ENCODE peak calls at places on chromosomes 5 and 9, in eight cellular contexts. One of them, this sample, is unnamed.

GRCh38 chr9:117135481-117135880 is 279.4 kb downstream of the ASTN2 start:
- DNase-seq in HCT116: no peak
- DNase-seq in H9: no peak
- DNase-seq in dorsolateral prefrontal cortex: no peak
- DNase-seq in psoas muscle: no peak
- DNase-seq in cardiac muscle cell: no peak
- DNase-seq in neural progenitor cell: no peak
- DNase-seq in ovary: no peak
- DNase-seq in this sample: no peak

GRCh38 chr5:36897616-36898015 is 21.0 kb downstream of the NIPBL start:
- DNase-seq in dorsolateral prefrontal cortex: no peak
- DNase-seq in HCT116: no peak
- DNase-seq in neural progenitor cell: no peak
- DNase-seq in cardiac muscle cell: peak
- DNase-seq in psoas muscle: no peak
- DNase-seq in H9: no peak
- DNase-seq in ovary: no peak
- DNase-seq in this sample: no peak

GRCh38 chr5:81242906-81243436 is 9.8 kb downstream of the CKMT2 start:
- DNase-seq in HCT116: no peak
- DNase-seq in neural progenitor cell: no peak
- DNase-seq in H9: no peak
- DNase-seq in psoas muscle: no peak
- DNase-seq in ovary: no peak
- DNase-seq in cardiac muscle cell: peak
- DNase-seq in dorsolateral prefrontal cortex: no peak
- DNase-seq in this sample: no peak

GRCh38 chr5:174410716-174411512 is 313.5 kb upstream of the MSX2 start:
- DNase-seq in cardiac muscle cell: no peak
- DNase-seq in dorsolateral prefrontal cortex: no peak
- DNase-seq in neural progenitor cell: no peak
- DNase-seq in ovary: no peak
- DNase-seq in HCT116: no peak
- DNase-seq in psoas muscle: no peak
- DNase-seq in H9: no peak
- DNase-seq in this sample: no peak

GRCh38 chr5:113273949-113274348 is 160.8 kb downstream of the TSSK1B start:
- DNase-seq in psoas muscle: no peak
- DNase-seq in cardiac muscle cell: no peak
- DNase-seq in H9: no peak
- DNase-seq in HCT116: no peak
- DNase-seq in dorsolateral prefrontal cortex: no peak
- DNase-seq in ovary: no peak
- DNase-seq in neural progenitor cell: no peak
- DNase-seq in this sample: no peak

GRCh38 chr9:113011911-113012381 is at the start of gene ZNF883:
- DNase-seq in neural progenitor cell: peak
- DNase-seq in H9: peak
- DNase-seq in dorsolateral prefrontal cortex: peak
- DNase-seq in psoas muscle: peak
- DNase-seq in HCT116: no peak
- DNase-seq in cardiac muscle cell: peak
- DNase-seq in ovary: peak
- DNase-seq in this sample: peak

GRCh38 chr5:8500426-8500825 is 631.5 kb downstream of the MTRR start:
- DNase-seq in cardiac muscle cell: no peak
- DNase-seq in psoas muscle: no peak
- DNase-seq in HCT116: no peak
- DNase-seq in ovary: no peak
- DNase-seq in dorsolateral prefrontal cortex: no peak
- DNase-seq in neural progenitor cell: no peak
- DNase-seq in H9: no peak
- DNase-seq in this sample: no peak

GRCh38 chr5:93658044-93658443 is 75.0 kb downstream of the NR2F1 start:
- DNase-seq in psoas muscle: no peak
- DNase-seq in HCT116: no peak
- DNase-seq in dorsolateral prefrontal cortex: no peak
- DNase-seq in neural progenitor cell: no peak
- DNase-seq in cardiac muscle cell: peak
- DNase-seq in ovary: no peak
- DNase-seq in H9: no peak
- DNase-seq in this sample: no peak

GRCh38 chr9:8553444-8553843 is 753.9 kb upstream of the DMAC1 start:
- DNase-seq in ovary: no peak
- DNase-seq in HCT116: no peak
- DNase-seq in psoas muscle: no peak
- DNase-seq in dorsolateral prefrontal cortex: no peak
- DNase-seq in cardiac muscle cell: no peak
- DNase-seq in neural progenitor cell: no peak
- DNase-seq in H9: no peak
- DNase-seq in this sample: no peak

GRCh38 chr9:4887556-4887955 is 94.8 kb downstream of the RCL1 start:
- DNase-seq in H9: no peak
- DNase-seq in cardiac muscle cell: peak
- DNase-seq in neural progenitor cell: no peak
- DNase-seq in ovary: no peak
- DNase-seq in psoas muscle: no peak
- DNase-seq in HCT116: no peak
- DNase-seq in dorsolateral prefrontal cortex: no peak
- DNase-seq in this sample: no peak

GRCh38 chr9:115694014-115694413 is 459.6 kb upstream of the PAPPA start:
- DNase-seq in ovary: no peak
- DNase-seq in cardiac muscle cell: peak
- DNase-seq in dorsolateral prefrontal cortex: no peak
- DNase-seq in psoas muscle: no peak
- DNase-seq in neural progenitor cell: peak
- DNase-seq in HCT116: no peak
- DNase-seq in H9: peak
- DNase-seq in this sample: peak

GRCh38 chr5:128842241-128842640 is 123.0 kb upstream of the SLC27A6 start:
- DNase-seq in neural progenitor cell: no peak
- DNase-seq in ovary: no peak
- DNase-seq in dorsolateral prefrontal cortex: no peak
- DNase-seq in HCT116: no peak
- DNase-seq in psoas muscle: no peak
- DNase-seq in H9: no peak
- DNase-seq in cardiac muscle cell: peak
- DNase-seq in this sample: no peak

GRCh38 chr5:117454716-117455212 is 880.1 kb upstream of the SEMA6A start:
- DNase-seq in HCT116: peak
- DNase-seq in H9: peak
- DNase-seq in ovary: peak
- DNase-seq in psoas muscle: peak
- DNase-seq in neural progenitor cell: peak
- DNase-seq in cardiac muscle cell: peak
- DNase-seq in dorsolateral prefrontal cortex: no peak
- DNase-seq in this sample: peak

GRCh38 chr5:112024769-112025168 is 267.8 kb upstream of the NREP start:
- DNase-seq in dorsolateral prefrontal cortex: no peak
- DNase-seq in HCT116: no peak
- DNase-seq in H9: no peak
- DNase-seq in neural progenitor cell: no peak
- DNase-seq in cardiac muscle cell: no peak
- DNase-seq in psoas muscle: no peak
- DNase-seq in ovary: no peak
- DNase-seq in this sample: no peak

GRCh38 chr5:16679198-16679597 is 62.4 kb upstream of the RETREG1 start:
- DNase-seq in H9: no peak
- DNase-seq in HCT116: no peak
- DNase-seq in cardiac muscle cell: no peak
- DNase-seq in neural progenitor cell: no peak
- DNase-seq in dorsolateral prefrontal cortex: no peak
- DNase-seq in psoas muscle: no peak
- DNase-seq in ovary: no peak
- DNase-seq in this sample: no peak

GRCh38 chr9:110255064-110255416 is 1.3 kb downstream of the TXN start:
- DNase-seq in cardiac muscle cell: no peak
- DNase-seq in H9: peak
- DNase-seq in dorsolateral prefrontal cortex: no peak
- DNase-seq in ovary: no peak
- DNase-seq in neural progenitor cell: peak
- DNase-seq in HCT116: no peak
- DNase-seq in psoas muscle: no peak
- DNase-seq in this sample: peak

GRCh38 chr9:16039988-16040761 is 487.3 kb downstream of the CCDC171 start:
- DNase-seq in dorsolateral prefrontal cortex: no peak
- DNase-seq in HCT116: no peak
- DNase-seq in psoas muscle: no peak
- DNase-seq in ovary: peak
- DNase-seq in neural progenitor cell: peak
- DNase-seq in H9: peak
- DNase-seq in cardiac muscle cell: peak
- DNase-seq in this sample: peak

GRCh38 chr9:94824401-94824800 is 97.9 kb downstream of the AOPEP start:
- DNase-seq in HCT116: no peak
- DNase-seq in cardiac muscle cell: no peak
- DNase-seq in neural progenitor cell: no peak
- DNase-seq in dorsolateral prefrontal cortex: no peak
- DNase-seq in ovary: no peak
- DNase-seq in psoas muscle: no peak
- DNase-seq in H9: no peak
- DNase-seq in this sample: no peak

GRCh38 chr9:35618325-35618727 is at the start of gene CD72:
- DNase-seq in ovary: no peak
- DNase-seq in psoas muscle: no peak
- DNase-seq in dorsolateral prefrontal cortex: no peak
- DNase-seq in HCT116: no peak
- DNase-seq in cardiac muscle cell: no peak
- DNase-seq in neural progenitor cell: peak
- DNase-seq in H9: no peak
- DNase-seq in this sample: no peak

GRCh38 chr5:142827934-142828576 is 57.9 kb downstream of the ARHGAP26 start:
- DNase-seq in cardiac muscle cell: no peak
- DNase-seq in ovary: no peak
- DNase-seq in H9: no peak
- DNase-seq in psoas muscle: no peak
- DNase-seq in neural progenitor cell: no peak
- DNase-seq in dorsolateral prefrontal cortex: no peak
- DNase-seq in HCT116: no peak
- DNase-seq in this sample: no peak

GRCh38 chr5:37831821-37832524 is 7.9 kb downstream of the GDNF start:
- DNase-seq in HCT116: no peak
- DNase-seq in ovary: no peak
- DNase-seq in neural progenitor cell: no peak
- DNase-seq in dorsolateral prefrontal cortex: no peak
- DNase-seq in psoas muscle: no peak
- DNase-seq in cardiac muscle cell: no peak
- DNase-seq in H9: no peak
- DNase-seq in this sample: no peak

GRCh38 chr5:172110921-172111873 is 76.8 kb downstream of the STK10 start:
- DNase-seq in HCT116: no peak
- DNase-seq in neural progenitor cell: peak
- DNase-seq in psoas muscle: peak
- DNase-seq in ovary: no peak
- DNase-seq in cardiac muscle cell: peak
- DNase-seq in dorsolateral prefrontal cortex: no peak
- DNase-seq in H9: peak
- DNase-seq in this sample: no peak
- TF ChIP-seq CTCF in HCT116: no peak
- TF ChIP-seq CTCF in neural progenitor cell: no peak
- TF ChIP-seq CTCF in psoas muscle: no peak
- TF ChIP-seq CTCF in ovary: no peak
- TF ChIP-seq CTCF in cardiac muscle cell: peak
- TF ChIP-seq CTCF in dorsolateral prefrontal cortex: no peak
- TF ChIP-seq CTCF in H9: no peak
- TF ChIP-seq CTCF in this sample: no peak

GRCh38 chr5:78984611-78985406 is at the start of gene ARSB:
- DNase-seq in HCT116: peak
- DNase-seq in dorsolateral prefrontal cortex: peak
- DNase-seq in neural progenitor cell: peak
- DNase-seq in H9: peak
- DNase-seq in ovary: peak
- DNase-seq in psoas muscle: peak
- DNase-seq in cardiac muscle cell: peak
- DNase-seq in this sample: peak

GRCh38 chr5:78979899-78980298 is 5.2 kb downstream of the ARSB start:
- DNase-seq in dorsolateral prefrontal cortex: no peak
- DNase-seq in ovary: no peak
- DNase-seq in H9: no peak
- DNase-seq in psoas muscle: no peak
- DNase-seq in cardiac muscle cell: no peak
- DNase-seq in neural progenitor cell: no peak
- DNase-seq in HCT116: no peak
- DNase-seq in this sample: no peak

GRCh38 chr5:78985407-78986223 is 505 bp upstream of the ARSB start:
- DNase-seq in psoas muscle: peak
- DNase-seq in HCT116: no peak
- DNase-seq in neural progenitor cell: peak
- DNase-seq in cardiac muscle cell: peak
- DNase-seq in H9: peak
- DNase-seq in ovary: peak
- DNase-seq in dorsolateral prefrontal cortex: no peak
- DNase-seq in this sample: peak

GRCh38 chr5:78983601-78984000 is 1.5 kb downstream of the ARSB start:
- DNase-seq in dorsolateral prefrontal cortex: no peak
- DNase-seq in cardiac muscle cell: no peak
- DNase-seq in neural progenitor cell: no peak
- DNase-seq in H9: no peak
- DNase-seq in psoas muscle: no peak
- DNase-seq in HCT116: no peak
- DNase-seq in ovary: no peak
- DNase-seq in this sample: no peak

GRCh38 chr5:78984020-78984610 is 995 bp downstream of the ARSB start:
- DNase-seq in psoas muscle: no peak
- DNase-seq in ovary: no peak
- DNase-seq in dorsolateral prefrontal cortex: no peak
- DNase-seq in H9: peak
- DNase-seq in HCT116: no peak
- DNase-seq in neural progenitor cell: peak
- DNase-seq in cardiac muscle cell: peak
- DNase-seq in this sample: no peak
- TF ChIP-seq CTCF in psoas muscle: no peak
- TF ChIP-seq CTCF in ovary: peak
- TF ChIP-seq CTCF in dorsolateral prefrontal cortex: peak
- TF ChIP-seq CTCF in H9: peak
- TF ChIP-seq CTCF in HCT116: no peak
- TF ChIP-seq CTCF in neural progenitor cell: no peak
- TF ChIP-seq CTCF in cardiac muscle cell: no peak
- TF ChIP-seq CTCF in this sample: no peak

DNA sequence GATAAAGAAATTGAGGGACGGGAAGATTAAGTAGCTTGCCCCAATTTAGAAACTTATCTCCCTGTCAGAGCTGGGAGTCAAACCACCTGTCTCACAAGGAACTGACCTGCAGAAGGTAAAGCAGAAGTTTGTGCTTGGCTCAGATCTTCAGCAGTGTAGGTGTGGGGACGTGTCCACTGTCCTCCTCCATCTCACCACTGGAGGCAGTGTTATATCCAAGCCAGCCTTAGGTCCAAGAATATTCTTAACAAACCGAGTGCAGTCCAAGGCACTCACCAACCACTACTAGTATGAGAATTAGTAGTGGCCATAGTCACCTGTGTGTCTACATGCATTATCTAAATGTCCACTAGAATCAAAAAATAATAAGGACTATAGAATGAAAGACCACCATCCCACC is 86.3 kb upstream of the IRX1 start:
- DNase-seq in H9: no peak
- DNase-seq in neural progenitor cell: no peak
- DNase-seq in psoas muscle: no peak
- DNase-seq in dorsolateral prefrontal cortex: no peak
- DNase-seq in cardiac muscle cell: no peak
- DNase-seq in HCT116: no peak
- DNase-seq in ovary: no peak
- DNase-seq in this sample: no peak
- TF ChIP-seq CTCF in H9: peak
- TF ChIP-seq CTCF in neural progenitor cell: peak
- TF ChIP-seq CTCF in psoas muscle: no peak
- TF ChIP-seq CTCF in dorsolateral prefrontal cortex: no peak
- TF ChIP-seq CTCF in cardiac muscle cell: no peak
- TF ChIP-seq CTCF in HCT116: no peak
- TF ChIP-seq CTCF in ovary: no peak
- TF ChIP-seq CTCF in this sample: no peak

GRCh38 chr9:32526707-32527048 is 682 bp upstream of the RIGI start:
- DNase-seq in psoas muscle: no peak
- DNase-seq in cardiac muscle cell: no peak
- DNase-seq in neural progenitor cell: no peak
- DNase-seq in HCT116: no peak
- DNase-seq in H9: no peak
- DNase-seq in dorsolateral prefrontal cortex: no peak
- DNase-seq in ovary: no peak
- DNase-seq in this sample: no peak
- TF ChIP-seq CTCF in psoas muscle: no peak
- TF ChIP-seq CTCF in cardiac muscle cell: no peak
- TF ChIP-seq CTCF in neural progenitor cell: no peak
- TF ChIP-seq CTCF in HCT116: no peak
- TF ChIP-seq CTCF in H9: no peak
- TF ChIP-seq CTCF in dorsolateral prefrontal cortex: no peak
- TF ChIP-seq CTCF in ovary: no peak
- TF ChIP-seq CTCF in this sample: no peak

This sample was measured in nephron progenitor cell.